ENCODE peak calls at places on chromosomes 5 and 9, in nine cellular contexts. U is gastrocnemius medialis, Z is adrenal gland, P is HCT116, S is uterus, Y is stomach, X is Peyer's patch, W is IMR-90, N is upper lobe of left lung. I is an unnamed sample. For H3K36me3, the result is how much of the 10 kb centered on the place peaks cover.

GRCh38 chr5:32711693-32712462 is 757 bp downstream of the NPR3 start:
- DNase-seq in W (peak), U (no peak), N (peak), P (no peak), Z (peak), Y (no peak), X (no peak), S (no peak), I (peak)

GRCh38 chr5:31232273-31232888 is 38.9 kb downstream of the CDH6 start:
- DNase-seq in Z (peak), P (peak), U (no peak), S (no peak), N (no peak), Y (no peak), X (no peak), W (peak), I (no peak)

GRCh38 chr5:97162045-97162444 is 19.6 kb upstream of the LIX1 start:
- DNase-seq in Y (peak), N (no peak), W (peak), Z (peak), S (peak), P (peak), U (peak), X (peak), I (peak)

GRCh38 chr5:172172912-172173591 is 15.0 kb downstream of the STK10 start:
- DNase-seq in Z (no peak), Y (no peak), U (no peak), X (no peak), S (no peak), W (no peak), P (no peak), N (no peak), I (no peak)

GRCh38 chr5:168916266-168916665 is 337.1 kb upstream of the PANK3 start:
- DNase-seq in N (peak), X (peak), Y (no peak), U (peak), P (no peak), Z (peak), W (no peak), S (peak), I (peak)

GRCh38 chr9:129333613-129333960 is 155.5 kb upstream of the IER5L start:
- DNase-seq in X (no peak), Z (no peak), W (no peak), P (peak), U (no peak), Y (no peak), N (no peak), S (peak), I (no peak)

GRCh38 chr5:140349244-140349643 is 2.8 kb upstream of the HBEGF start:
- DNase-seq in U (no peak), X (peak), N (no peak), Y (peak), W (peak), Z (no peak), S (no peak), P (no peak), I (no peak)

GRCh38 chr5:127960126-127960744 is 123.3 kb upstream of the SLC12A2 start:
- DNase-seq in P (no peak), X (no peak), Y (no peak), N (no peak), Z (no peak), S (no peak), U (no peak), W (peak), I (no peak)

GRCh38 chr5:42235837-42236236 is 187.4 kb upstream of the GHR start:
- DNase-seq in U (peak), Y (no peak), S (no peak), N (no peak), W (no peak), P (no peak), X (no peak), Z (no peak), I (no peak)

GRCh38 chr9:94921072-94921471 is 194.6 kb downstream of the AOPEP start:
- DNase-seq in P (no peak), N (peak), W (peak), Y (no peak), X (no peak), Z (no peak), S (peak), U (no peak), I (peak)
- TF ChIP-seq POLR2A in P (no peak), N (no peak), W (peak), Y (no peak), X (no peak), Z (no peak), S (no peak), U (no peak), I (no peak)

GRCh38 chr9:124347206-124347967 is 67.9 kb downstream of the PSMB7 start:
- DNase-seq in P (no peak), N (peak), W (no peak), U (no peak), Y (no peak), Z (no peak), S (no peak), X (no peak), I (peak)

GRCh38 chr9:124349267-124349666 is 66.0 kb downstream of the PSMB7 start:
- DNase-seq in Z (no peak), N (peak), P (no peak), Y (no peak), X (peak), S (no peak), W (no peak), U (no peak), I (no peak)

GRCh38 chr9:124348363-124348762 is 66.9 kb downstream of the PSMB7 start:
- DNase-seq in N (no peak), X (no peak), U (no peak), S (no peak), W (no peak), Z (no peak), Y (no peak), P (no peak), I (peak)

GRCh38 chr9:124348831-124349230 is 66.4 kb downstream of the PSMB7 start:
- DNase-seq in N (peak), W (no peak), S (no peak), Z (no peak), Y (no peak), P (no peak), U (no peak), X (peak), I (peak)

GRCh38 chr9:124347968-124348358 is 67.3 kb downstream of the PSMB7 start:
- DNase-seq in W (no peak), X (no peak), N (no peak), P (no peak), S (no peak), Y (no peak), U (no peak), Z (no peak), I (peak)
- H3K36me3 ChIP-seq in W (half or more), X (under half), N (half or more), P (under half), S (under half), Y (half or more), U (under half), Z (half or more), I (under half)

GRCh38 chr5:81751836-81752643 is 1.1 kb upstream of the SSBP2 start:
- DNase-seq in U (peak), N (no peak), X (no peak), S (peak), W (no peak), Y (peak), Z (peak), P (no peak), I (peak)

GRCh38 chr5:81750308-81751008 is 439 bp downstream of the SSBP2 start:
- DNase-seq in U (no peak), W (no peak), Y (peak), N (peak), P (no peak), X (peak), S (no peak), Z (no peak), I (no peak)

GRCh38 chr5:81752644-81752963 is 1.7 kb upstream of the SSBP2 start:
- DNase-seq in Y (no peak), Z (no peak), U (no peak), P (no peak), S (no peak), W (no peak), N (no peak), X (no peak), I (no peak)

GRCh38 chr5:81749562-81750307 is 1.2 kb downstream of the SSBP2 start:
- DNase-seq in X (peak), Z (peak), S (peak), N (peak), Y (peak), U (peak), P (no peak), W (peak), I (peak)

DNA sequence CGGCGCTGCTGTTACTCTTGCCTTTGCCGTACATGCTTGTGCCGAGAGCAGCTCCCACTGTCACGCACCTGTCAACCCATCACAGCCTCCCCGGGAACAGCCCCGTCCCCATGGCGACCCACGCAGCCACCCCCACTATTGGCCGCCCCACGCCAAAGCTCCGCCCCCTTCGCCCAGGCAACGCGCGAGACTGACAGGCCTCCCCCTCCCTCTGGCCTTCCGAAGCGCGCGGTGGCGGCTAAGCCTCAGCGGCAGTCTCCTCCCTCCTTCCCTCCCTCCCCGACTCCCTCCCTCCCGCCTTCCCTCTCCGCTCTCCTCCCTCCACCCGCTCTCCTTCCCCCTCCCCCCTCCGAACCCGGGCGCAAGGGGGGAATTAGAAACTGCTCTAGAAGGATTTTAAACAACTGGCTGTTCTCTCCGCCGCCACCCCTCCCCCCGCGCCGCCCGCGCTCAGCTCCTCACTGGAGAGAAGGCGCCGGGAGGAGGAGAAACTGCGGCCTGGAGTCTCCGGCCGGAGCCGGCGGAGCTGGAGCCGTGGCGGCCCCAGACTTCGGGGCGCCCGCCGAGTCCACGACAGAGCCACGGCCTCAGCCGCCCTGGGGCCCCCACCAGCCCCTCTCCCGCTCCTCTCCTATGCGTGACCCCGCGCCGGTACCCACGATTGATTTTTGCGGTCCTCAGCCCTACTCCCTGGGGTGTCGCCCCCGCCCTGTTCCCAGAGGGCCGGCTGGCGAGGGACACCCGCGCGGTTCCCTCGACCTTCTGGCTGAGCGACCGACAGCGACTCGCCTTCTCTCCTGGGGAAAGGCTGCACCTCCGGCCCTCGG is at the start of gene SSBP2:
- DNase-seq in U (peak), P (peak), Y (peak), W (peak), S (peak), N (peak), Z (peak), X (peak), I (peak)
- TF ChIP-seq POLR2A in U (peak), P (peak), Y (no peak), W (peak), S (peak), N (peak), Z (peak), X (peak), I (peak)

DNA sequence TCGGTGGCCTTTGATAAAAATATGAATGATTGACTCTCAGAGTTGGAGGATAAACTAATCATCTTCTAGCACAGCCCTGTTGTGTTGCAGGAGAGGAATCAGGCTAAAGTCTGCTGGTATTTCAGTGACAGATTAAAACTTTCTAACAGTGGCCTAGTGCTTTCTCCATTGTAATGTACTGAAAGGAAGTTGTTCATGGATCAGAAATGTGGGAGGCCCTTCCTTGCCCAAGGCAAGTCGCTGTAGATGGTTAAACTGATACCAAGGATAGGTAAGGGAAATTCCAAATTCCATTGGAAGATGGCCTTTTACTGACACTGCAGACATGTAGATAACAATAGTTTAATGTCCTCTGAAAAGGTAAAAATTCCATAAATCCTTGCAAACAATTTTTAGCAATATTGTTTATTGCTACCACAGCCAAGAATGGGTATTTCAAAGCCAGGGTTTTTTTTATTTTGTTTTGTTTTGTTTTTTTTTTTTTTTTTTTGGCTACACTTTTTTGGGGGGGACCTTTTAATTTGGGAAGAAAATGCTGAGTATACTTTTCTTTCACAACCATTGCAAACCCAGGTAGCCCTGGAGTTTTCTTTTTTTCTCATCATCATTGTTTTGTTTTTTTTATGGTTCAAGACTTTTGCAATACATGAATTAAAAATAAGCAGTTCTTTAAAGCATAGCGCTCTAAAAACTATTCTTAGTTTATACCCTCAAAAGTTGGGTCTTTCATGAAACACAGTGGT is 35.5 kb downstream of the WDR36 start:
- DNase-seq in P (no peak), N (no peak), Z (no peak), U (no peak), X (no peak), Y (no peak), S (no peak), W (no peak), I (no peak)
- H3K36me3 ChIP-seq in P (under half), N (under half), Z (under half), U (under half), X (under half), Y (under half), S (under half), W (under half), I (under half)

GRCh38 chr9:70470050-70471015 is 55.9 kb upstream of the KLF9 start:
- DNase-seq in Z (no peak), X (peak), W (no peak), P (no peak), S (no peak), Y (peak), U (peak), N (no peak), I (no peak)
- TF ChIP-seq POLR2A in Z (no peak), X (peak), W (no peak), P (no peak), S (no peak), Y (no peak), U (no peak), N (no peak), I (peak)

GRCh38 chr5:74633710-74634109 is 6.8 kb downstream of the ENC1 start:
- DNase-seq in Y (no peak), U (no peak), P (no peak), Z (no peak), S (no peak), W (no peak), N (no peak), X (no peak), I (no peak)
- H3K36me3 ChIP-seq in Y (under half), U (under half), P (under half), Z (under half), S (under half), W (under half), N (under half), X (under half), I (under half)

DNA sequence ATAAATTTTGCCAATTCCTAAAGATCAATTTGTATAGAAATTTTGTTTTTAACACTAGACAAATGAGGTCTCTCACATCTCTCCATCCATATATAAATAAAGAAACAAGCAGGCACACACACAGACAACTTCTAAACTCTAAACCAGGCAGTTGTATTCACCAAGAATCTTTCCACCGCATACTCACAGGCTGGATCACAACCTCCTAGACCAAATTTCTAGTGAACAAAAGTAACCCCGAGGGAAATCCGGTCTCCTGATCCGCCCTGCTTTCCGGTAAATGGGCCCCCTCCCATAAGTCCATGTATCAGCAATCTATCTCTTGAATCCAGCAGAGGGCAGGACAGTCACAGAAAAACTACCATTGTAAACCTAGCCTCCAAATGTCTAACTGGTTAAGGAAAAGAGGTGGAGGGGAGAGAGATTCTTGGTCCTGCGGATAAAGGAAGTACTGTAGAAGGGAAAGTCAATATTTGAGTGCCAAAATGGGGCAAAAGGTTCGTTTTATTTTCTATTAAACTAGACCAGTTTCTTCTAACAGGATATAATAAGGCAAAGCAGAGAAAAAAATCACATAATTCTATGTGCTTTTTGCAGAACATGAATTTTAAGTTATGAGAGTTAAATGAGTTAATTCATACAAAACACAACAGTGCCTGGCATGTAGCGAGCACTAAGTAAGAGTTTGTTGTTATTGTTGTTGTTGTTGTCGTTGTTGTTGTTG is 4.8 kb upstream of the SMU1 start:
- DNase-seq in P (peak), X (peak), W (peak), Z (peak), Y (peak), U (peak), S (peak), N (no peak), I (peak)
- TF ChIP-seq POLR2A in P (no peak), X (no peak), W (peak), Z (no peak), Y (no peak), U (no peak), S (no peak), N (no peak), I (no peak)

I was measured in sigmoid colon.